ENCODE peak calls at places on chromosomes 5 and 9, in eight cellular contexts. Y is CD8-positive, alpha-beta T cell; D is HepG2; O is left ventricle myocardium inferior; Z is sigmoid colon; B is IMR-90; S is psoas muscle; G is BJ. I is an unnamed sample. For H3K36me3, the result is how much of the 10 kb centered on the place peaks cover.

GRCh38 chr9:106897681-106898080 is 34.7 kb downstream of the ZNF462 start:
- DNase-seq in O (no peak), G (no peak), Z (no peak), B (no peak), D (no peak), S (no peak), Y (no peak), I (no peak)

GRCh38 chr5:176734756-176735342 is 75.5 kb upstream of the UNC5A start:
- DNase-seq in D (no peak), G (no peak), O (no peak), Y (no peak), Z (peak), S (no peak), B (no peak), I (no peak)

GRCh38 chr9:36902063-36902735 is 131.9 kb downstream of the PAX5 start:
- DNase-seq in Z (no peak), Y (no peak), B (no peak), S (no peak), O (no peak), D (no peak), G (no peak), I (no peak)

GRCh38 chr5:10420926-10421325 is 20.8 kb upstream of the ROPN1L start:
- DNase-seq in D (no peak), B (peak), O (no peak), G (no peak), Y (no peak), S (no peak), Z (no peak), I (no peak)

GRCh38 chr9:72489986-72490385 is 31.4 kb upstream of the TMC1 start:
- DNase-seq in O (no peak), G (no peak), Y (no peak), S (no peak), D (no peak), Z (no peak), B (no peak), I (no peak)

GRCh38 chr5:115377468-115378217 is 81.2 kb upstream of the CCDC112 start:
- DNase-seq in O (no peak), S (no peak), G (peak), D (no peak), Y (no peak), B (peak), Z (no peak), I (no peak)

GRCh38 chr5:74476197-74477081 is 164.1 kb downstream of the ENC1 start:
- DNase-seq in D (no peak), Y (no peak), Z (no peak), O (no peak), B (no peak), G (no peak), S (no peak), I (no peak)

GRCh38 chr9:84238652-84239051 is 101.9 kb downstream of the SLC28A3 start:
- DNase-seq in O (no peak), B (no peak), D (peak), Y (no peak), S (no peak), Z (no peak), G (no peak), I (no peak)

GRCh38 chr9:31272456-31273295 is 1111.8 kb upstream of the ACO1 start:
- DNase-seq in S (no peak), B (no peak), O (no peak), D (no peak), Z (no peak), G (no peak), Y (no peak), I (no peak)

GRCh38 chr5:135491552-135492318 is 39.6 kb upstream of the TIFAB start:
- DNase-seq in Z (no peak), S (no peak), O (no peak), D (peak), G (no peak), Y (no peak), B (no peak), I (no peak)

GRCh38 chr9:90033030-90033650 is 428.3 kb downstream of the GADD45G start:
- DNase-seq in G (no peak), D (no peak), Y (no peak), B (no peak), O (no peak), S (no peak), Z (no peak), I (no peak)

GRCh38 chr9:86664603-86665002 is 282.7 kb downstream of the GAS1 start:
- DNase-seq in B (no peak), Z (no peak), S (no peak), O (no peak), G (no peak), Y (no peak), D (no peak), I (no peak)

GRCh38 chr9:6150483-6150882 is 65.1 kb upstream of the IL33 start:
- DNase-seq in D (no peak), Y (no peak), S (no peak), B (no peak), G (no peak), Z (no peak), O (no peak), I (no peak)

GRCh38 chr5:68333649-68334549 is 118.3 kb downstream of the PIK3R1 start:
- DNase-seq in O (no peak), D (peak), S (no peak), G (peak), Y (no peak), Z (no peak), B (peak), I (no peak)

GRCh38 chr9:36867672-36868471 is 166.2 kb downstream of the PAX5 start:
- DNase-seq in G (no peak), S (no peak), Y (no peak), O (no peak), B (no peak), D (peak), Z (peak), I (no peak)

GRCh38 chr5:410911-411517 is 32.0 kb upstream of the EXOC3 start:
- DNase-seq in Y (no peak), S (no peak), Z (no peak), O (no peak), G (no peak), B (peak), D (no peak), I (no peak)

GRCh38 chr5:6439588-6440550 is 8.8 kb upstream of the UBE2QL1 start:
- DNase-seq in S (no peak), G (no peak), O (no peak), Z (no peak), Y (no peak), D (no peak), B (no peak), I (no peak)

GRCh38 chr9:70110194-70111041 is 66.8 kb downstream of the MAMDC2 start:
- DNase-seq in B (peak), Y (no peak), G (no peak), Z (no peak), O (no peak), S (no peak), D (no peak), I (no peak)

GRCh38 chr5:140391312-140391711 is 10.3 kb upstream of the ANKHD1 start:
- DNase-seq in Y (no peak), O (no peak), G (no peak), S (no peak), B (no peak), Z (no peak), D (no peak), I (no peak)

GRCh38 chr9:3576358-3576757 is 50.6 kb upstream of the RFX3 start:
- DNase-seq in D (no peak), B (no peak), S (no peak), Y (no peak), Z (no peak), G (no peak), O (peak), I (no peak)

GRCh38 chr5:31664566-31664965 is 25.6 kb downstream of the PDZD2 start:
- DNase-seq in S (no peak), D (peak), Y (no peak), G (no peak), Z (no peak), O (no peak), B (peak), I (no peak)

GRCh38 chr5:55222819-55223124 is 4.3 kb downstream of the MCIDAS start:
- DNase-seq in D (no peak), G (no peak), B (no peak), Z (no peak), S (no peak), O (no peak), Y (no peak), I (no peak)

GRCh38 chr5:72283358-72283757 is 36.7 kb downstream of the MRPS27 start:
- DNase-seq in S (no peak), O (no peak), B (no peak), D (no peak), G (no peak), Z (no peak), Y (no peak), I (no peak)

GRCh38 chr5:65292196-65292595 is 189.5 kb downstream of the ADAMTS6 start:
- DNase-seq in Z (no peak), S (no peak), O (no peak), G (no peak), B (no peak), D (no peak), Y (no peak), I (no peak)

GRCh38 chr5:142097681-142098080 is 10.9 kb upstream of the NDFIP1 start:
- DNase-seq in Z (no peak), G (no peak), Y (no peak), S (no peak), B (no peak), O (no peak), D (no peak), I (no peak)

GRCh38 chr5:93346301-93346700 is 234.7 kb downstream of the NR2F1-AS1 start:
- DNase-seq in O (no peak), G (no peak), S (no peak), D (no peak), Z (no peak), B (peak), Y (no peak), I (no peak)

GRCh38 chr5:27472000-27472763 is 433.8 kb upstream of the CDH9 start:
- DNase-seq in Y (no peak), G (peak), S (no peak), D (peak), O (no peak), B (peak), Z (no peak), I (peak)

GRCh38 chr5:155836404-155836803 is 490.6 kb upstream of the SGCD start:
- DNase-seq in S (no peak), G (no peak), Y (no peak), Z (no peak), B (no peak), D (no peak), O (no peak), I (no peak)

GRCh38 chr9:7779201-7779600 is 20.4 kb downstream of the DMAC1 start:
- DNase-seq in O (no peak), G (no peak), B (no peak), Z (no peak), D (no peak), S (no peak), Y (no peak), I (no peak)

GRCh38 chr5:147619281-147619680 is 109.4 kb upstream of the DPYSL3 start:
- DNase-seq in B (no peak), Y (no peak), G (no peak), Z (no peak), D (no peak), S (no peak), O (no peak), I (no peak)

GRCh38 chr5:106314221-106314824 is 1356.4 kb downstream of the EFNA5 start:
- DNase-seq in D (no peak), Y (no peak), S (no peak), G (no peak), Z (no peak), B (peak), O (no peak), I (no peak)

GRCh38 chr9:84139296-84140100 is 158.9 kb downstream of the RMI1 start:
- DNase-seq in O (no peak), G (no peak), Y (no peak), B (peak), Z (no peak), S (no peak), D (no peak), I (no peak)

GRCh38 chr5:16135506-16135905 is 44.1 kb downstream of the MARCHF11 start:
- DNase-seq in G (no peak), D (no peak), Z (no peak), O (no peak), B (no peak), Y (no peak), S (no peak), I (no peak)

GRCh38 chr9:109422641-109423040 is 75.5 kb downstream of the PTPN3 start:
- DNase-seq in G (no peak), D (no peak), Z (no peak), Y (no peak), O (no peak), B (no peak), S (no peak), I (peak)

GRCh38 chr9:3511537-3511936 is 14.3 kb downstream of the RFX3 start:
- DNase-seq in Y (no peak), B (no peak), Z (no peak), G (no peak), D (peak), O (no peak), S (no peak), I (no peak)

GRCh38 chr5:58199087-58199486 is 260.8 kb downstream of the PLK2 start:
- DNase-seq in B (no peak), D (no peak), G (no peak), Z (no peak), O (no peak), Y (no peak), S (no peak), I (no peak)
- TF ChIP-seq CTCF in B (no peak), D (no peak), G (no peak), Z (no peak), O (no peak), Y (no peak), S (no peak), I (no peak)

DNA sequence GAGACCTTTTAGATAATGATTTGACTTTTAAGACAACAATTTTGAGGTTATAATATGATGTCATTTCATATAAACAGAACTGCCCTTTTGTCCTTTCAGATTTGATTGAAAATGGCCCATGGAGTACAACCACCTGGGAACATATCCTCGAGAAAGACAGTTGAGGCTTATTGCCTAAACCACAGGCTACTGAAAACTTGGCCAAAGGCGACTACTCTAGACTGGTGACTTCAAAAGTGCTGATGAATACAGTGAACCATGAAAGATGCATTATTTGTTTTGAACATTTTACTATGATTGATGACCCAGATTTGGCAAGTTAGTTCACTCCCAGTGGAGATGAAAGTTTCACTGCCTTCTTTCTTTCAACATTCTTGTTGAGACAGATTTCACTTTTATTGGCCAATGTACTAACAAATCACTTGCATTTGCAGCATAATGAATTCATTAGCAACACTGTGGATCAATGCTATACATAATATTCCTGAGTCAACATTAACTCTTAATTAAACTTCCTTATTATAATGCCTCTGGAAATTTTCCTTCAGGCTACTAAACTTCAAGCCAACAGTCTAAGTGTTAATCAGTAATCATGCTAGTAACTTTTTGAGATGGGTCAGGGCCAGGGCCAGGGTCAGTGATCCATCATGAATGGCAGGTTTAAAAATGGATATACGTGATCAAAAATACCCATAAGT is 480.3 kb downstream of the RAB3C start:
- DNase-seq in O (no peak), D (peak), S (no peak), Y (no peak), G (no peak), Z (no peak), B (no peak), I (no peak)
- H3K4me3 ChIP-seq in O (no peak), D (no peak), S (no peak), Y (no peak), G (no peak), Z (no peak), B (no peak), I (no peak)

DNA sequence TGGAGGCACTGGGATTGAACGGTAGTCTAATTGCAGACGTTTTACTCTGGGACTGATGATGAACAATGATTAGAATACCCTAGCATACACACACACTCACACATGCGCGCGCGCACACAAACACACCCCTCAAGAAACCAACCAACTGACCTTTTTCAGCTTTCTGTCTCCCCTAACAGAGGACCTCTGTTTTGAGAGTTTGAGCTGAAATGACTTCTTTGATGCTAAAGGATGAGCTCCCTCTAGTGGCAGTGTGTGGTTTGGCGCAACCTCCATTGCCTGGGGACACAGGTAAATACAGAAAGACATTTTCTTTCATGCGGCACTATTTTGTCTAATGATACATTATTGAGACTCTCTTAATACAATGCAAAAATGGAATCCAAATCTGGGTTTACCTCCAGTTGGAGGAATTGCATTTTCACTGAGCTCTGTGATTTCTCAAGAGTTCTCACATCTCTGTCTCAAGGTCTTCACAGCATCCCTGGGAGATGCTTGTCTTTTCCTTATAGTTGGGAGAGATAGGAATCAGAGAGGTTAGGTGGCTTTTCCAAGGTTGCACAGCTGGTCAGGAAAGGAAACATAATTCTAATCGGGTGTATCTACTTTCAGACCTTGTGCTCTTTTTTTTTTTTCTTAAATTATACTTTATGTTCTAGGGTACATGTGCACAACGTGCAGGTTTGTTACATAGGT is 187.5 kb downstream of the TMEM38B start:
- DNase-seq in D (peak), Z (no peak), O (peak), S (peak), G (no peak), Y (peak), B (peak), I (peak)
- H3K36me3 ChIP-seq in D (under half), Z (under half), O (under half), S (under half), G (under half), Y (under half), B (under half), I (under half)

GRCh38 chr9:77449177-77450092 is 198.7 kb downstream of the GNA14 start:
- DNase-seq in Z (no peak), S (no peak), Y (no peak), D (no peak), O (no peak), G (no peak), B (peak), I (no peak)
- TF ChIP-seq CTCF in Z (no peak), S (no peak), Y (no peak), D (no peak), O (no peak), G (peak), B (no peak), I (no peak)

DNA sequence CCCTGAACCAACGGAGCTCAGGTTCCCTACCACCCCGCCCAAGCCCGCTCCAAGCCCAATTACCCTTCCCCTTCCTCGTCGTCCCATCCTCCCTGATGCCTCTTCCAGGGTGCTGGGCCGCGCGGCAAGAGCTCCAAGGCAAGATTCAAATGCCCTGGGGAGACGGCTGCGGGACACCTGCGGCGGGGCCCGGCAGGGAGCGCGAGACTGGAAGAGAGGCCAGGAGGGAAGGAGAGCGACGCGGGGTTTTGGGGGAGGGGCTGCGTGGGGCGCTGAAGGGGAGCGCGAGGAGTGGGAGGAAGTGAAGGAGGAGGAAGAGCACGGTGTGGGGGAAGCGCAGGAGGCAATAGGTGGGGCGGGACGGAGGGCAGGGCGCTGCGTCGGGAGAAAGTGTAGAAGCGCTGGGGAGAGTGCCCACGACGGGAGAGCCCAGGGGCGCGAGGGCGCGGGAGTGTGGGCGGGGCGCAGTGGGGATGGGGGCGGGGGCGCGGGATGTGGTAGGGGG is 975 bp upstream of the NXNL2 start:
- DNase-seq in Y (no peak), Z (peak), G (no peak), B (peak), S (peak), O (peak), D (no peak), I (no peak)
- H3K4me3 ChIP-seq in Y (no peak), Z (peak), G (peak), B (peak), S (peak), O (peak), D (peak), I (no peak)

DNA sequence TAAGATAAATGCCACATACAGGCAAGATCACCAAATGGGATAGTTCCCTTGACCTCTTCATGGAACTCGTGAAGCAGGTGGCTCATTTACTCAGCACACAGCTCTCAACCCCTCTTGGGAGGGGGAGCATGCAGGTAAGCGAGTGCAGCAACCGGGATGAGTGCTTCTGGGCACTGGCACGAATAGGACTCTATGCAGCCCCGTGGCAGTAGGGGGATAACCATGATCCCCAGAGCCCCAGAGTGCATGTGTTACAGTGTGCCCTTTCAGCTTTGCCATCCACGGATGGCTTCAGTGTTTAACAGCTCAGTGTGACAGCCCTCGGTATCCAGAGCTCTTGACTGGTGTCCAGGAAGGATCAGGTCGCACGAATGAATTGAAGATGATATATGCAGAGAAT is 1187.1 kb downstream of the CDH9 start:
- DNase-seq in B (no peak), Z (no peak), D (no peak), G (no peak), Y (no peak), O (no peak), S (no peak), I (no peak)
- H3K36me3 ChIP-seq in B (under half), Z (under half), D (under half), G (under half), Y (under half), O (under half), S (under half), I (under half)

DNA sequence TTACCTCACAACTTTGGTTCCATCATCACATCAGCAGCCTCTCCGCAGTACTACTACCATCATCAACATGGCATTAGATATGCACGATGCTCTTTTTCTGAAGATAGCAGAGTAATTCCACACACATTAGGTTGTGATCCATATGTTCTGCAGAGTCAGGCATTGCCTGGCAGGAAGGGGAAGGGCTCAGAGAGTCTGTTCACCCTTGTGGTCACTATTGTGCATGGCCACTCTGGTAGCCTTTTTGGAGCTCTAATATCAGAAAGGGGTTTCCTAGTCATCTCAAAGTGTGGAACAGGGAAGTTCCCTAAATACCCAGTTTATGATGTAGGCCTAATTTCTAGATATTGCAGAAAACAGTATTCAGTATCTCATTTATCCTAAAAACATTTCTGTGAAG is 373.6 kb downstream of the BNC2 start:
- DNase-seq in S (no peak), B (no peak), G (no peak), O (no peak), Z (no peak), D (no peak), Y (no peak), I (no peak)
- TF ChIP-seq CTCF in S (no peak), B (no peak), G (no peak), O (no peak), Z (no peak), D (no peak), Y (no peak), I (no peak)

I was measured in GM06990.